ENCODE peak calls at places on chromosomes 6 and 20, in four cellular contexts. One of them, this sample, is unnamed.

GRCh38 chr6:170201361-170201760 is 89.5 kb downstream of the DLL1 start:
- DNase-seq in tibial artery: no peak
- DNase-seq in cardiac muscle cell: no peak
- DNase-seq in A549: no peak
- DNase-seq in this sample: no peak

GRCh38 chr6:166446567-166447065 is 63.9 kb upstream of the MPC1 start:
- DNase-seq in A549: no peak
- DNase-seq in cardiac muscle cell: no peak
- DNase-seq in tibial artery: no peak
- DNase-seq in this sample: no peak

GRCh38 chr20:12203399-12203798 is 285.7 kb downstream of the BTBD3 start:
- DNase-seq in A549: no peak
- DNase-seq in cardiac muscle cell: no peak
- DNase-seq in tibial artery: no peak
- DNase-seq in this sample: no peak

GRCh38 chr6:156515242-156515641 is 261.9 kb upstream of the ARID1B start:
- DNase-seq in tibial artery: no peak
- DNase-seq in A549: no peak
- DNase-seq in cardiac muscle cell: no peak
- DNase-seq in this sample: no peak

GRCh38 chr20:5806457-5807263 is 56.5 kb downstream of the SHLD1 start:
- DNase-seq in cardiac muscle cell: no peak
- DNase-seq in A549: peak; percentile 34
- DNase-seq in tibial artery: no peak
- DNase-seq in this sample: no peak

GRCh38 chr6:126335210-126335609 is 4.7 kb upstream of the CENPW start:
- DNase-seq in A549: no peak
- DNase-seq in tibial artery: no peak
- DNase-seq in cardiac muscle cell: no peak
- DNase-seq in this sample: no peak

GRCh38 chr20:39259808-39260207 is 297.7 kb downstream of the DHX35 start:
- DNase-seq in tibial artery: no peak
- DNase-seq in cardiac muscle cell: no peak
- DNase-seq in A549: no peak
- DNase-seq in this sample: no peak

GRCh38 chr6:87669051-87669450 is 33.0 kb downstream of the AKIRIN2 start:
- DNase-seq in A549: no peak
- DNase-seq in cardiac muscle cell: no peak
- DNase-seq in tibial artery: no peak
- DNase-seq in this sample: no peak

GRCh38 chr6:145139451-145139850 is 595.9 kb downstream of the EPM2A start:
- DNase-seq in cardiac muscle cell: peak; percentile 38
- DNase-seq in A549: no peak
- DNase-seq in tibial artery: no peak
- DNase-seq in this sample: no peak

GRCh38 chr6:168526841-168527281 is 85.9 kb downstream of the SMOC2 start:
- DNase-seq in tibial artery: peak; percentile 69
- DNase-seq in A549: no peak
- DNase-seq in cardiac muscle cell: no peak
- DNase-seq in this sample: no peak

GRCh38 chr6:53014744-53015143 is 19.7 kb upstream of the GSTA4 start:
- DNase-seq in cardiac muscle cell: no peak
- DNase-seq in A549: no peak
- DNase-seq in tibial artery: no peak
- DNase-seq in this sample: no peak

GRCh38 chr6:158080849-158081656 is 87.0 kb downstream of the SERAC1 start:
- DNase-seq in tibial artery: no peak
- DNase-seq in A549: no peak
- DNase-seq in cardiac muscle cell: no peak
- DNase-seq in this sample: no peak

GRCh38 chr6:88165087-88165876 is 865 bp downstream of the CNR1 start:
- DNase-seq in A549: no peak
- DNase-seq in cardiac muscle cell: no peak
- DNase-seq in tibial artery: no peak
- DNase-seq in this sample: no peak

GRCh38 chr6:119313937-119314893 is 35.3 kb downstream of the MAN1A1 start:
- DNase-seq in tibial artery: no peak
- DNase-seq in A549: no peak
- DNase-seq in cardiac muscle cell: peak; percentile 21
- DNase-seq in this sample: peak; percentile 28

GRCh38 chr6:155224031-155224451 is 39.8 kb upstream of the CLDN20 start:
- DNase-seq in cardiac muscle cell: no peak
- DNase-seq in A549: peak; percentile 60
- DNase-seq in tibial artery: no peak
- DNase-seq in this sample: peak; percentile 26

GRCh38 chr6:155227076-155227475 is 36.7 kb upstream of the CLDN20 start:
- DNase-seq in tibial artery: no peak
- DNase-seq in cardiac muscle cell: no peak
- DNase-seq in A549: no peak
- DNase-seq in this sample: no peak

GRCh38 chr6:155228549-155229166 is 35.2 kb upstream of the CLDN20 start:
- DNase-seq in A549: no peak
- DNase-seq in tibial artery: no peak
- DNase-seq in cardiac muscle cell: no peak
- DNase-seq in this sample: no peak

GRCh38 chr6:155221086-155221485 is 42.7 kb upstream of the CLDN20 start:
- DNase-seq in A549: no peak
- DNase-seq in tibial artery: no peak
- DNase-seq in cardiac muscle cell: no peak
- DNase-seq in this sample: no peak

DNA sequence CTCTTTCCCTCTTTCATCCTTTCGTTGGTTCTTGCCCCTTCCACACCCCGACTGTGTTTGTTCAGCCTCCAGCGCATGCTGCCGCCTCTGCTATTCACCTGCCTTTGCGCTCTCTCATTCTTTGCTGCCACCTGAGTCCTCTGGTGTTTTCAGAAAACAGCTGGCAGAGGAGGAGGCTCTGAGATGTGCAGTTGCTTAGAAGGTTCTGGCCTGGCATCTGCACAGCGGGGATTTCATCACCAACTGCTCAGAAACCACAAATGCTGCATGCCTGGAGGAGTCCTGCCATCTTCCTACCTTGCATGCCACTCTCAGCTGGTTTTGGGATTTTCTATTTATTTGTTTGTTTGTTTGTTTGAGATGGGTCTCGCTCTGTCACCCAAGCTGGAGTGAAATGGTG is 39.2 kb upstream of the CLDN20 start:
- DNase-seq in tibial artery: no peak
- DNase-seq in cardiac muscle cell: no peak
- DNase-seq in A549: no peak
- DNase-seq in this sample: no peak
- H3K27ac ChIP-seq in tibial artery: no peak overlapping the region
- H3K27ac ChIP-seq in cardiac muscle cell: no peak overlapping the region
- H3K27ac ChIP-seq in A549: peak overlapping the region; percentile 27
- H3K27ac ChIP-seq in this sample: no peak overlapping the region

GRCh38 chr6:124983383-124983782 is 21.1 kb downstream of the RNF217 start:
- DNase-seq in A549: no peak
- DNase-seq in cardiac muscle cell: no peak
- DNase-seq in tibial artery: no peak
- DNase-seq in this sample: no peak

GRCh38 chr6:124986146-124986545 is 23.9 kb downstream of the RNF217 start:
- DNase-seq in cardiac muscle cell: no peak
- DNase-seq in tibial artery: no peak
- DNase-seq in A549: no peak
- DNase-seq in this sample: no peak

GRCh38 chr6:124982669-124983068 is 20.4 kb downstream of the RNF217 start:
- DNase-seq in cardiac muscle cell: no peak
- DNase-seq in A549: no peak
- DNase-seq in tibial artery: no peak
- DNase-seq in this sample: no peak

GRCh38 chr6:124987291-124987690 is 25.1 kb downstream of the RNF217 start:
- DNase-seq in tibial artery: no peak
- DNase-seq in A549: no peak
- DNase-seq in cardiac muscle cell: no peak
- DNase-seq in this sample: no peak

DNA sequence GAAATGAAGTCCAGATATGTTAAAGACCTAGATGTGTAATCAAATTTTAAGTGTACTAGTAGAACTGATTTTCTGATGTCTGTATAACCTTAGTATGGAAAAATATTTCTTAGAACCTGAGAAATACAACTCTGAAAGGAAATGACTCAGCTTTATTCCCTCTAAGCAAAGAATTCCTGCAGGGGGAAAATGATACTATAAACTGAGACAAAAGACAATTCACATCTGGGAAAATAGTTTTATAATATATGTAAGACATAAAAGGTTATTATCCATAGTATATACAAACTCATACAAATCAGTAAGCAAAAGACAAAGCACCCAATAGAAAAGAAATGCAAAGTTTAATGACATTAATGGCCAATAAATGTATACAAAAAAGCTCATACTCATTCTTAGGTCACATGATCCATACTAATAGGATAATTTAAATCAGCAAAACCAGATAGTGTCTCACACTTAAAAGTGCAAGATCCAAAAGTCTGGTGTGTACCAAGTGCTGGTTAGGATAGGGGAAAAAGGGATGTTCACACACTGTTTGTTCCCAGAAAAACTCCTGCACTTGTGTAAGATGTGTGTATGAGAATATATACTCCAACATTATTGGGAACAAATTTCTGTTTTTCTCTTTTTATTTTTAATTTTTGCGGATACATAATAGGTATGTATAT is 22.6 kb downstream of the RNF217 start:
- DNase-seq in tibial artery: no peak
- DNase-seq in cardiac muscle cell: no peak
- DNase-seq in A549: no peak
- DNase-seq in this sample: no peak
- H3K4me3 ChIP-seq in tibial artery: no peak overlapping the region
- H3K4me3 ChIP-seq in cardiac muscle cell: no peak overlapping the region
- H3K4me3 ChIP-seq in A549: no peak overlapping the region
- H3K4me3 ChIP-seq in this sample: no peak overlapping the region

DNA sequence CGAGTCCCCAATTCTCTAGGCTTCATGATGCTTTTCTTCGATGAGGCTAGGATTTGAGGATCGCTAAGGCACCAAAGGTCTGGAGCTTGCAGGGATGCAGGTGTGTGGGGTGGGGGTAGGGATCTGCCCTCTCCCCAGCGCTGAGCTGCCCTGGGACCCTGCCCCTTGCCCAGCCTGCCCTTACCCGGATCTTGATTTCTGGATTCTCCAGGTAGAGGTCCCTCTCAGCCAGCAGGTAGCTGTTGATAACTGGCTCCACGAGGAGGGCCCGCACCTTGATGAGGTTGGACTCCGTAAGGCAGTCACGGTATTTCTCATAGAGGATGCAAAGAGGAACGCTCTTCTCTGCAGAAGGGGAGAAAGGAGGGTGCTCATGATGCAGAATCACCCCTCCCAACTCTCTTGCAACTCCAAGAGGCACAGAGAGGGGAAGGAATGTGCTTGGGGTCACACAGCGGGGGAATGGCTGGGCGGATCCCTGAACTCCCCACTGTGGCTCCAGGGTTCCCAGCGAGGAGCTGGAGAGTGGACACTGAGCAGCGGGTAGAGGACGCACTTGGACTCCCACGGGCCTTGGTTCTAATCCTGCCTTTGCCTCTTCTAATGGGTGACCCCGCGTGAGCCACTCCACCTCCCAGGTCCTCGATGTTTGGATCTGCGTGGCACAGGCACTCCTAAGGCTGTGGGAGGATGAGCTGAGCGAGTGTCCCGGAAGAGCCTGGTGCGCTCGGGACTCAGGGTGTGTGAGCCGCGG is 32.7 kb downstream of the TGM2 start:
- DNase-seq in cardiac muscle cell: no peak
- DNase-seq in A549: no peak
- DNase-seq in tibial artery: no peak
- DNase-seq in this sample: no peak
- H3K27ac ChIP-seq in cardiac muscle cell: no peak overlapping the region
- H3K27ac ChIP-seq in A549: no peak overlapping the region
- H3K27ac ChIP-seq in tibial artery: peak overlapping the region; percentile 72
- H3K27ac ChIP-seq in this sample: no peak overlapping the region

DNA sequence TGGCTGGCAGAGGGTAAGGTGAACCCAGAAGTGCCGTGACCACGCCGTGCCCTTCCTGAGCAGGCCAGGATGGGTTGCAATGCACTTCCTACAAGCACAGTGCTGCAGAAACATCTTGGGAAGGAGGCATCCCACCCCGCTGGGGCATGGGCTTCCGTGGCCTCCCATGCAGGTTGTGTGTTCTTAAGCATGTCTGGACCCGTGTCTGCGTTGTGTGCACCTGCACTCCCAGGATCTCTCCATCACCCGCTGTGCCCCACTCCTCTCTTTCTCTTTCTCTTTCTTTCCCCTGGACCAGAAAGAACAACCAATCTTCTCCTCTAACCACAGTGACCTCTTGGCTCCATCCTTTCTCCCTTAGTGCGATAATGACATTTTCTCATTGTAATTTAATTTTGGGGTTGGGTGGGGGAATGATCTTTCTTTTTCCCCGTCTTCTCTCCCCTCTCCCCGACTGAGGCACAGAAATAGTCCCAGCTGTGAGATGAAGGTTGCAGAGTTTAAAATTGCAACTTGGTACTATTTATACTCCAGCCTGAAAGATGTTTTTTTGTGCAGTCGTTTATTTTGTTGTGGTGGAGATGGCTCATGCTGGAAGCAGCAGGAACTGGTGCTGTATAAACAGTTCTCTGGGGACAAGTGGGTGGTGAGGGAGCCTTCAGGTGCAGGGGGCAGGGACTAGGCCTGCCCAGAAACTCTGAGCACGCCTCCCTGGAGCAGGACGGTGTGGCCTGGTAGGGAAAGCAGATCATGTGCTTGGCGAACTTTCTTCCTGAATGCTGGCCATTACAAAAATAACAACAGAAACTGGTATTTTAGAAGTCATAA is 20.5 kb downstream of the BCAS4 start:
- DNase-seq in A549: no peak
- DNase-seq in tibial artery: peak; percentile 39
- DNase-seq in cardiac muscle cell: no peak
- DNase-seq in this sample: no peak
- H3K4me3 ChIP-seq in A549: no peak overlapping the region
- H3K4me3 ChIP-seq in tibial artery: no peak overlapping the region
- H3K4me3 ChIP-seq in cardiac muscle cell: no peak overlapping the region
- H3K4me3 ChIP-seq in this sample: no peak overlapping the region

GRCh38 chr20:4504814-4505213 is 216.9 kb upstream of the PRND start:
- DNase-seq in tibial artery: no peak
- DNase-seq in cardiac muscle cell: no peak
- DNase-seq in A549: no peak
- DNase-seq in this sample: no peak

GRCh38 chr20:4507288-4507719 is 214.4 kb upstream of the PRND start:
- DNase-seq in tibial artery: no peak
- DNase-seq in A549: peak; percentile 46
- DNase-seq in cardiac muscle cell: no peak
- DNase-seq in this sample: no peak

GRCh38 chr20:4502756-4503155 is 219.0 kb upstream of the PRND start:
- DNase-seq in A549: no peak
- DNase-seq in cardiac muscle cell: no peak
- DNase-seq in tibial artery: no peak
- DNase-seq in this sample: no peak
- H3K27ac ChIP-seq in A549: no peak overlapping the region
- H3K27ac ChIP-seq in cardiac muscle cell: no peak overlapping the region
- H3K27ac ChIP-seq in tibial artery: no peak overlapping the region
- H3K27ac ChIP-seq in this sample: no peak overlapping the region

GRCh38 chr6:39617023-39617422 is 108.2 kb downstream of the KIF6 start:
- DNase-seq in tibial artery: no peak
- DNase-seq in A549: no peak
- DNase-seq in cardiac muscle cell: no peak
- DNase-seq in this sample: no peak
- H3K4me3 ChIP-seq in tibial artery: no peak overlapping the region
- H3K4me3 ChIP-seq in A549: no peak overlapping the region
- H3K4me3 ChIP-seq in cardiac muscle cell: no peak overlapping the region
- H3K4me3 ChIP-seq in this sample: no peak overlapping the region

This sample was measured in CD4-positive, CD25-positive, alpha-beta regulatory T cell.